ENCODE peak calls at places on chromosome 12, in five cellular contexts. M, W, Z, H and F are unnamed samples.

GRCh38 chr12:6647083-6647604 is at the start of gene ACRBP:
- DNase-seq in H (peak), W (no peak), Z (peak), M (peak), F (peak)

GRCh38 chr12:5428332-5429221 is 3.3 kb upstream of the NTF3 start:
- DNase-seq in M (no peak), Z (no peak), W (peak), H (peak), F (no peak)

GRCh38 chr12:45558353-45558752 is 171.2 kb upstream of the ARID2 start:
- DNase-seq in H (no peak), W (no peak), M (no peak), Z (no peak), F (no peak)

GRCh38 chr12:51951199-51951842 is at the start of gene ACVR1B:
- DNase-seq in W (peak), M (peak), Z (peak), H (peak), F (peak)

GRCh38 chr12:24478254-24478653 is 470.6 kb downstream of the BCAT1 start:
- DNase-seq in H (no peak), W (no peak), M (no peak), Z (no peak), F (no peak)

GRCh38 chr12:6067152-6067916 is 57.1 kb downstream of the VWF start:
- DNase-seq in H (peak), Z (no peak), W (peak), M (no peak), F (no peak)

GRCh38 chr12:97575792-97576191 is 113.2 kb downstream of the RMST start:
- DNase-seq in H (no peak), W (peak), Z (no peak), M (no peak), F (no peak)

GRCh38 chr12:109637341-109637740 is 63.7 kb downstream of the MVK start:
- DNase-seq in H (peak), M (no peak), W (no peak), Z (no peak), F (no peak)

GRCh38 chr12:57810450-57810849 is 8.1 kb downstream of the AVIL start:
- DNase-seq in H (no peak), M (no peak), W (peak), Z (no peak), F (no peak)

GRCh38 chr12:49667319-49668090 is 39.7 kb downstream of the FMNL3 start:
- DNase-seq in H (no peak), M (no peak), W (no peak), Z (no peak), F (no peak)

GRCh38 chr12:50505945-50506344 is 1.2 kb downstream of the DIP2B start:
- DNase-seq in H (no peak), M (no peak), Z (no peak), W (peak), F (no peak)

GRCh38 chr12:19799886-19800602 is 360.8 kb downstream of the AEBP2 start:
- DNase-seq in Z (no peak), M (no peak), H (no peak), W (no peak), F (no peak)

GRCh38 chr12:132273992-132274334 is 55.4 kb downstream of the GALNT9 start:
- DNase-seq in M (no peak), W (no peak), H (no peak), Z (no peak), F (no peak)

GRCh38 chr12:130873106-130873795 is 1.4 kb downstream of the RAN start:
- DNase-seq in Z (no peak), M (no peak), H (no peak), W (no peak), F (no peak)

GRCh38 chr12:38934078-38934584 is 28.7 kb upstream of the CPNE8 start:
- DNase-seq in M (no peak), Z (no peak), H (no peak), W (no peak), F (no peak)

GRCh38 chr12:117685115-117685926 is 283.5 kb downstream of the KSR2 start:
- DNase-seq in M (no peak), W (peak), H (peak), Z (no peak), F (no peak)